ENCODE peak calls at places on chromosomes 12 and 14, in seven cellular contexts. One of them, this sample, is unnamed.

GRCh38 chr12:113049976-113050742 is 6.4 kb upstream of the DTX1 start:
- DNase-seq in GM12878: no peak
- DNase-seq in spleen: no peak
- DNase-seq in stomach: no peak
- DNase-seq in suprapubic skin: no peak
- DNase-seq in H1: no peak
- DNase-seq in HCT116: peak
- DNase-seq in this sample: no peak

GRCh38 chr12:68675098-68675842 is 11.5 kb upstream of the NUP107 start:
- DNase-seq in GM12878: no peak
- DNase-seq in HCT116: no peak
- DNase-seq in spleen: peak
- DNase-seq in suprapubic skin: no peak
- DNase-seq in H1: no peak
- DNase-seq in stomach: peak
- DNase-seq in this sample: no peak

GRCh38 chr12:82896979-82897378 is 210.3 kb downstream of the TMTC2 start:
- DNase-seq in HCT116: peak
- DNase-seq in H1: no peak
- DNase-seq in spleen: no peak
- DNase-seq in suprapubic skin: no peak
- DNase-seq in GM12878: no peak
- DNase-seq in stomach: peak
- DNase-seq in this sample: no peak

GRCh38 chr12:124422142-124422569 is 127.3 kb downstream of the RFLNA start:
- DNase-seq in spleen: no peak
- DNase-seq in stomach: peak
- DNase-seq in suprapubic skin: no peak
- DNase-seq in H1: no peak
- DNase-seq in HCT116: no peak
- DNase-seq in GM12878: no peak
- DNase-seq in this sample: no peak

GRCh38 chr14:41830679-41831078 is 224.0 kb downstream of the LRFN5 start:
- DNase-seq in H1: no peak
- DNase-seq in suprapubic skin: no peak
- DNase-seq in stomach: no peak
- DNase-seq in spleen: no peak
- DNase-seq in GM12878: no peak
- DNase-seq in HCT116: no peak
- DNase-seq in this sample: no peak

GRCh38 chr14:89973234-89973823 is 17.6 kb downstream of the TDP1 start:
- DNase-seq in spleen: peak
- DNase-seq in suprapubic skin: no peak
- DNase-seq in GM12878: peak
- DNase-seq in stomach: peak
- DNase-seq in HCT116: peak
- DNase-seq in H1: no peak
- DNase-seq in this sample: peak

GRCh38 chr12:78555802-78556201 is 308.8 kb upstream of the SYT1 start:
- DNase-seq in HCT116: no peak
- DNase-seq in H1: no peak
- DNase-seq in stomach: no peak
- DNase-seq in GM12878: no peak
- DNase-seq in spleen: no peak
- DNase-seq in suprapubic skin: no peak
- DNase-seq in this sample: no peak

GRCh38 chr14:72630374-72630773 is 263.5 kb downstream of the DPF3 start:
- DNase-seq in HCT116: no peak
- DNase-seq in GM12878: no peak
- DNase-seq in suprapubic skin: peak
- DNase-seq in H1: no peak
- DNase-seq in spleen: no peak
- DNase-seq in stomach: no peak
- DNase-seq in this sample: no peak

GRCh38 chr12:64943686-64944085 is 119.2 kb downstream of the TBC1D30 start:
- DNase-seq in H1: no peak
- DNase-seq in spleen: no peak
- DNase-seq in GM12878: no peak
- DNase-seq in stomach: no peak
- DNase-seq in HCT116: no peak
- DNase-seq in suprapubic skin: no peak
- DNase-seq in this sample: no peak

GRCh38 chr14:100419856-100420255 is 96.7 kb downstream of the SLC25A47 start:
- DNase-seq in GM12878: no peak
- DNase-seq in H1: no peak
- DNase-seq in suprapubic skin: no peak
- DNase-seq in stomach: no peak
- DNase-seq in spleen: peak
- DNase-seq in HCT116: no peak
- DNase-seq in this sample: no peak

GRCh38 chr12:127052491-127053232 is 1214.3 kb upstream of the TMEM132C start:
- DNase-seq in stomach: no peak
- DNase-seq in GM12878: no peak
- DNase-seq in HCT116: peak
- DNase-seq in suprapubic skin: no peak
- DNase-seq in spleen: no peak
- DNase-seq in H1: no peak
- DNase-seq in this sample: no peak

GRCh38 chr14:38039526-38039925 is 168.2 kb upstream of the SSTR1 start:
- DNase-seq in suprapubic skin: no peak
- DNase-seq in stomach: no peak
- DNase-seq in HCT116: no peak
- DNase-seq in GM12878: no peak
- DNase-seq in spleen: no peak
- DNase-seq in H1: no peak
- DNase-seq in this sample: no peak

GRCh38 chr12:53223006-53223305 is 9.1 kb downstream of the RARG start:
- DNase-seq in suprapubic skin: no peak
- DNase-seq in spleen: peak
- DNase-seq in GM12878: no peak
- DNase-seq in H1: no peak
- DNase-seq in HCT116: no peak
- DNase-seq in stomach: no peak
- DNase-seq in this sample: no peak

GRCh38 chr12:117680311-117680710 is 288.5 kb downstream of the KSR2 start:
- DNase-seq in HCT116: no peak
- DNase-seq in stomach: no peak
- DNase-seq in spleen: no peak
- DNase-seq in GM12878: no peak
- DNase-seq in H1: no peak
- DNase-seq in suprapubic skin: no peak
- DNase-seq in this sample: no peak

GRCh38 chr12:125533434-125534029 is 468.3 kb downstream of the AACS start:
- DNase-seq in GM12878: no peak
- DNase-seq in H1: peak
- DNase-seq in spleen: no peak
- DNase-seq in HCT116: no peak
- DNase-seq in suprapubic skin: no peak
- DNase-seq in stomach: peak
- DNase-seq in this sample: peak

GRCh38 chr14:80930836-80931389 is 10.6 kb downstream of the CEP128 start:
- DNase-seq in H1: no peak
- DNase-seq in suprapubic skin: no peak
- DNase-seq in stomach: no peak
- DNase-seq in spleen: no peak
- DNase-seq in GM12878: peak
- DNase-seq in HCT116: no peak
- DNase-seq in this sample: no peak

GRCh38 chr12:5900533-5901255 is 44.4 kb downstream of the ANO2 start:
- DNase-seq in H1: no peak
- DNase-seq in HCT116: no peak
- DNase-seq in stomach: no peak
- DNase-seq in suprapubic skin: no peak
- DNase-seq in GM12878: no peak
- DNase-seq in spleen: no peak
- DNase-seq in this sample: no peak

GRCh38 chr12:120562906-120563305 is 18.3 kb downstream of the POP5 start:
- DNase-seq in HCT116: no peak
- DNase-seq in stomach: no peak
- DNase-seq in spleen: no peak
- DNase-seq in GM12878: no peak
- DNase-seq in H1: no peak
- DNase-seq in suprapubic skin: no peak
- DNase-seq in this sample: no peak

DNA sequence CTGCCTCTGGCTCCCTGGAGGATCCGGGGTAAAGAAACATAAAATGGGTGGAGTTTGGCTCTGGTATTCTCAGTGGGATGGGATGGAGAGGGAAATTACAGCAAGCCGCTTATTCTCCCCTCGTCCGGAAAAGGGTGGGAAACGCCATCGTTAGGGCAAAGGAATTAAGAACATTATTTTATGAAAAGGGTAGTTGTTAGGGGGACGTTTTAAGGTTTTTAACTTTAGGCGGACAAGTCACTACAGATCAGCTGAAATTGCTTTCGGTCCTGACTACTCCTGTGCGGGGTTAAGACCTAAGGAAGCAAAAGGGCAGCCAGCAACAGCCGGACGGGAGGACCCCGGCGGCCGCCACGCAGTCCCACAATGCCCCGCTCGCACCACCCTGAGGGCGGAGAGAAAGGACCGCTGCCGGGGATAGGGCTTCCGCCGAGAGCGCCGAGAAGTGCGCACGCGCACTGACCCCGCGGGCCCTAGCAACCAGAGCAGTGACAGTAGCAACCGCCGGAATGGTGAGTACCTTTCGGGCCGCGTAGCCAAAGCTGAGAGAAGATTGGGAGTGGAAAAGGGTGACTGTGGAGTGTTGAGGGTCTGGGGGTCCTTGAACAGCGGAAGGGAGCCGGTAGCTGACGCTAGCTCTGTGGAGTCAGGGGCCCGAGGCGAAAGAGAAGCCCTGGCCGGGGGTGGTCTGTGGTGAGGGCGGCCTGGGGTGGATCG is at the start of gene DNAL1:
- DNase-seq in H1: peak
- DNase-seq in HCT116: peak
- DNase-seq in spleen: peak
- DNase-seq in stomach: peak
- DNase-seq in GM12878: peak
- DNase-seq in suprapubic skin: peak
- DNase-seq in this sample: peak
- TF ChIP-seq POLR2A in H1: peak
- TF ChIP-seq POLR2A in HCT116: peak
- TF ChIP-seq POLR2A in spleen: no peak
- TF ChIP-seq POLR2A in stomach: no peak
- TF ChIP-seq POLR2A in GM12878: peak
- TF ChIP-seq POLR2A in suprapubic skin: no peak
- TF ChIP-seq POLR2A in this sample: peak

DNA sequence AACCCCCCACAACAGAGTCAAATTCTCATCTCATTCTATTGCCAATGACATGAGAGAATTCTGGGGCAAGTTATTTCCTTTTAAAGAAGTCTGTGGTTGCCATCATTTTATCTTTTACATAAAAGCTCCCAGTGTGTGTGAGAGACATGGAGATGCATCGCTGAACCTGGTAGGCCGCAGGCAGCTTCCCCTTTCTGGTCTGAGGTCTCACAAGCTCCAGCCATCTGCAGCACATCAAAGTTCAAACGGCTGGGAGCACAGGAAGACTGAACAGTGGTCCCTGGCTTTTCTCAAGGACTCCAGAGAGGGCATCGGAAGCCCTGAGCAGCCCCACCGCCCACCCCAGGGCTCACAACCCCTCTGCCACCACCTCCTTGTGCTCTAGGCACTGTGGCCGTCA is 141.7 kb downstream of the RIMBP2 start:
- DNase-seq in HCT116: no peak
- DNase-seq in suprapubic skin: no peak
- DNase-seq in H1: no peak
- DNase-seq in spleen: no peak
- DNase-seq in GM12878: peak
- DNase-seq in stomach: no peak
- DNase-seq in this sample: no peak
- TF ChIP-seq POLR2AphosphoS5 in HCT116: no peak
- TF ChIP-seq POLR2AphosphoS5 in suprapubic skin: no peak
- TF ChIP-seq POLR2AphosphoS5 in H1: no peak
- TF ChIP-seq POLR2AphosphoS5 in spleen: no peak
- TF ChIP-seq POLR2AphosphoS5 in GM12878: no peak
- TF ChIP-seq POLR2AphosphoS5 in stomach: no peak
- TF ChIP-seq POLR2AphosphoS5 in this sample: no peak

GRCh38 chr14:54725998-54726397 is 159.1 kb downstream of the SAMD4A start:
- DNase-seq in stomach: no peak
- DNase-seq in suprapubic skin: no peak
- DNase-seq in spleen: no peak
- DNase-seq in HCT116: no peak
- DNase-seq in H1: no peak
- DNase-seq in GM12878: no peak
- DNase-seq in this sample: no peak

GRCh38 chr14:54728700-54729527 is 162.0 kb downstream of the SAMD4A start:
- DNase-seq in spleen: no peak
- DNase-seq in H1: no peak
- DNase-seq in stomach: no peak
- DNase-seq in suprapubic skin: no peak
- DNase-seq in GM12878: no peak
- DNase-seq in HCT116: no peak
- DNase-seq in this sample: no peak

GRCh38 chr14:54727929-54728328 is 161.0 kb downstream of the SAMD4A start:
- DNase-seq in stomach: no peak
- DNase-seq in HCT116: no peak
- DNase-seq in suprapubic skin: no peak
- DNase-seq in GM12878: no peak
- DNase-seq in H1: no peak
- DNase-seq in spleen: no peak
- DNase-seq in this sample: no peak

GRCh38 chr14:54735424-54735823 is 167.2 kb downstream of the GCH1 start:
- DNase-seq in H1: no peak
- DNase-seq in stomach: no peak
- DNase-seq in spleen: no peak
- DNase-seq in suprapubic skin: no peak
- DNase-seq in GM12878: no peak
- DNase-seq in HCT116: no peak
- DNase-seq in this sample: no peak

GRCh38 chr14:54730156-54730961 is 163.4 kb downstream of the SAMD4A start:
- DNase-seq in H1: no peak
- DNase-seq in HCT116: no peak
- DNase-seq in stomach: no peak
- DNase-seq in GM12878: peak
- DNase-seq in suprapubic skin: no peak
- DNase-seq in spleen: no peak
- DNase-seq in this sample: peak
- TF ChIP-seq POLR2A in H1: no peak
- TF ChIP-seq POLR2A in HCT116: no peak
- TF ChIP-seq POLR2A in stomach: no peak
- TF ChIP-seq POLR2A in GM12878: no peak
- TF ChIP-seq POLR2A in suprapubic skin: peak
- TF ChIP-seq POLR2A in spleen: no peak
- TF ChIP-seq POLR2A in this sample: peak

DNA sequence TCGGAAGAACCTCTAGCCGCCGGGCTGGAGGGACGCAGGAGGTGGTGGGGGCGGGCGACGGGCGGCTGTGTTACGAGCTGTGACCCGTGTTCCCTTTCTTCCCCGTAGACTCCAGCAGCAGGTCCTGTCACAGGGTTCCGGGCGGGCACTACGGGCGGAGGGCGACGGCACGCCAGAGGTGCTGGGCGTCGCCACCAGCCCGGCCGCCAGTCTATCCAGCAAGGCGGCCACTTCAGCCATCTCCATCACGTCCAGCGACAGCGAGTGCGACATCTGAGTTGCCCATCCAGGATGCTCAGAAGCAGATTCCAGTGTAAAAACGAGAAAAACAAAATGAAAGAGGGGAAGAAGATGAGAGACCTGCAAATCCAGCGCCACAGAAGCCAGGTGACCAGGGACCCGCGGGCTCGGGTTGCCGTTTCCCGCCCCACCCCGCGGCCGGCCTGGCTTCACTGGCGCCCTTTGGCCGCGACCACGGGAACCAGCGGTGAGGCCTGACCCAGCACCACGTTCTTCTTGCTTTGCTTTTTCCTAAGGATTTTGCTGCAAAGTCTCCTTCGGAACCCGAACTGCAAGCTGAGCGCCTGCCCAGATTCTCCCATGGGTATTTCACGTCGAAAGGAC is 2.1 kb downstream of the SIX6 start:
- DNase-seq in HCT116: no peak
- DNase-seq in suprapubic skin: no peak
- DNase-seq in GM12878: no peak
- DNase-seq in H1: no peak
- DNase-seq in spleen: no peak
- DNase-seq in stomach: no peak
- DNase-seq in this sample: no peak
- TF ChIP-seq POLR2AphosphoS5 in HCT116: no peak
- TF ChIP-seq POLR2AphosphoS5 in suprapubic skin: no peak
- TF ChIP-seq POLR2AphosphoS5 in GM12878: no peak
- TF ChIP-seq POLR2AphosphoS5 in H1: no peak
- TF ChIP-seq POLR2AphosphoS5 in spleen: no peak
- TF ChIP-seq POLR2AphosphoS5 in stomach: no peak
- TF ChIP-seq POLR2AphosphoS5 in this sample: no peak

This sample was measured in GM12892.